ENCODE peak calls at places on chromosomes 7 and 10, in five cellular contexts. Y, U, G, A and X are unnamed samples.

GRCh38 chr7:158378978-158379377 is 208.6 kb downstream of the PTPRN2 start:
- DNase-seq in Y (no peak), U (no peak), G (no peak), A (no peak), X (no peak)

GRCh38 chr7:2321020-2321419 is 6.8 kb upstream of the SNX8 start:
- DNase-seq in Y (no peak), U (no peak), G (no peak), A (peak; percentile 47), X (no peak)

GRCh38 chr10:73824146-73824725 is 12.8 kb upstream of the NDST2 start:
- DNase-seq in Y (no peak), U (no peak), G (no peak), A (no peak), X (no peak)

GRCh38 chr7:901388-902154 is 25.2 kb downstream of the GET4 start:
- DNase-seq in Y (no peak), U (peak; percentile 94), G (peak; percentile 52), A (peak; percentile 81), X (peak; percentile 42)

GRCh38 chr7:134016223-134016941 is 110.8 kb upstream of the LRGUK start:
- DNase-seq in Y (no peak), U (no peak), G (no peak), A (peak; percentile 42), X (no peak)

GRCh38 chr10:99524050-99524666 is 8.6 kb upstream of the NKX2-3 start:
- DNase-seq in Y (no peak), U (no peak), G (no peak), A (no peak), X (no peak)

GRCh38 chr7:113521468-113521867 is 397.3 kb downstream of the PPP1R3A start:
- DNase-seq in Y (no peak), U (no peak), G (no peak), A (peak; percentile 3), X (no peak)

GRCh38 chr10:114507449-114507848 is 103.1 kb upstream of the AFAP1L2 start:
- DNase-seq in Y (no peak), U (no peak), G (no peak), A (no peak), X (peak; percentile 52)

GRCh38 chr10:26480909-26481703 is 43.0 kb downstream of the APBB1IP start:
- DNase-seq in Y (no peak), U (no peak), G (peak; percentile 70), A (no peak), X (peak; percentile 11)

GRCh38 chr10:84696610-84697009 is 368.2 kb downstream of the CCSER2 start:
- DNase-seq in Y (no peak), U (no peak), G (no peak), A (no peak), X (no peak)

GRCh38 chr10:132001238-132001977 is 19.7 kb upstream of the BNIP3 start:
- DNase-seq in Y (no peak), U (no peak), G (no peak), A (no peak), X (no peak)

GRCh38 chr7:2518101-2518500 is 1.5 kb upstream of the LFNG start:
- DNase-seq in Y (no peak), U (no peak), G (no peak), A (no peak), X (no peak)

GRCh38 chr10:77493851-77494788 is 143.5 kb downstream of the KCNMA1 start:
- DNase-seq in Y (no peak), U (no peak), G (no peak), A (peak; percentile 35), X (no peak)

GRCh38 chr7:102111758-102112119 is 174.9 kb upstream of the SH2B2 start:
- DNase-seq in Y (peak; percentile 51), U (no peak), G (no peak), A (no peak), X (no peak)

GRCh38 chr7:55887786-55888185 is 530 bp downstream of the ZNF713 start:
- DNase-seq in Y (no peak), U (peak; percentile 14), G (no peak), A (peak; percentile 17), X (no peak)

GRCh38 chr7:138267934-138268333 is 191.7 kb downstream of the AKR1D1 start:
- DNase-seq in Y (no peak), U (no peak), G (no peak), A (no peak), X (no peak)

GRCh38 chr10:71087622-71088021 is 124.7 kb upstream of the UNC5B start:
- DNase-seq in Y (no peak), U (no peak), G (no peak), A (no peak), X (no peak)

GRCh38 chr10:133180915-133181639 is 21.1 kb downstream of the KNDC1 start:
- DNase-seq in Y (no peak), U (no peak), G (no peak), A (no peak), X (no peak)

GRCh38 chr7:14751461-14751860 is 151.1 kb downstream of the DGKB start:
- DNase-seq in Y (no peak), U (no peak), G (peak; percentile 31), A (no peak), X (no peak)

GRCh38 chr10:28587970-28588290 is 55.0 kb downstream of the WAC start:
- DNase-seq in Y (no peak), U (no peak), G (no peak), A (peak; percentile 50), X (no peak)

GRCh38 chr7:71017602-71018001 is 114.3 kb upstream of the GALNT17 start:
- DNase-seq in Y (no peak), U (no peak), G (no peak), A (no peak), X (no peak)

GRCh38 chr10:3426190-3426845 is 253.7 kb upstream of the PITRM1 start:
- DNase-seq in Y (no peak), U (no peak), G (no peak), A (peak; percentile 61), X (no peak)

GRCh38 chr10:509361-510102 is 179.9 kb downstream of the DIP2C start:
- DNase-seq in Y (no peak), U (no peak), G (no peak), A (no peak), X (no peak)

GRCh38 chr7:146057958-146058357 is 58.6 kb upstream of the CNTNAP2 start:
- DNase-seq in Y (no peak), U (no peak), G (no peak), A (no peak), X (no peak)

GRCh38 chr10:15672469-15672868 is 47.3 kb downstream of the ITGA8 start:
- DNase-seq in Y (no peak), U (no peak), G (no peak), A (no peak), X (no peak)

GRCh38 chr7:29988391-29989256 is 977 bp downstream of the SCRN1 start:
- DNase-seq in Y (peak; percentile 72), U (peak; percentile 38), G (peak; percentile 24), A (peak; percentile 72), X (peak; percentile 21)

GRCh38 chr7:106871793-106872571 is 6.9 kb downstream of the PIK3CG start:
- DNase-seq in Y (no peak), U (no peak), G (no peak), A (no peak), X (no peak)

GRCh38 chr7:118082506-118082905 is 101.5 kb upstream of the LSM8 start:
- DNase-seq in Y (no peak), U (no peak), G (no peak), A (no peak), X (no peak)

GRCh38 chr10:102389894-102390293 is 5.6 kb upstream of the NFKB2 start:
- DNase-seq in Y (no peak), U (no peak), G (no peak), A (no peak), X (no peak)

GRCh38 chr10:80530251-80530650 is 7.5 kb upstream of the SH2D4B start:
- DNase-seq in Y (no peak), U (no peak), G (peak; percentile 48), A (peak; percentile 34), X (no peak)

GRCh38 chr10:3982746-3983442 is 197.9 kb upstream of the KLF6 start:
- DNase-seq in Y (no peak), U (no peak), G (no peak), A (no peak), X (no peak)

GRCh38 chr10:133196936-133197758 is 32.9 kb upstream of the UTF1 start:
- DNase-seq in Y (no peak), U (no peak), G (no peak), A (no peak), X (no peak)

GRCh38 chr10:63384675-63385074 is 81.1 kb downstream of the JMJD1C start:
- DNase-seq in Y (no peak), U (no peak), G (no peak), A (no peak), X (no peak)

GRCh38 chr7:146478975-146479492 is 362.4 kb downstream of the CNTNAP2 start:
- DNase-seq in Y (no peak), U (no peak), G (no peak), A (no peak), X (no peak)

GRCh38 chr10:12214763-12215218 is 18.8 kb downstream of the CDC123 start:
- DNase-seq in Y (no peak), U (no peak), G (no peak), A (peak; percentile 81), X (peak; percentile 40)

GRCh38 chr10:70952446-70952845 is 64.1 kb upstream of the PCBD1 start:
- DNase-seq in Y (peak; percentile 10), U (no peak), G (no peak), A (no peak), X (no peak)

GRCh38 chr10:114308470-114309110 is 69.5 kb downstream of the VWA2 start:
- DNase-seq in Y (peak; percentile 43), U (no peak), G (no peak), A (peak; percentile 20), X (no peak)